ENCODE peak calls at places on chromosomes 3 and 15, in ten cellular contexts. Q is HepG2; D is C1 segment of cervical spinal cord; C is naive B cell; S is iris pigment epithelial cell; A is NCI-H460; K is NCI-H1092; J is stimulated activated CD8-positive, alpha-beta memory T cell treated with anti-CD3 and anti-CD28 coated beads, Interleukin-15, amount 100 ng/mL, for 48 hours; L is myocyte; X is COLO829. Z is an unnamed sample.

GRCh38 chr3:18559323-18559972 is 134.3 kb upstream of the SATB1 start:
- DNase-seq in J (peak), X (no peak), L (peak), K (peak), S (peak), C (peak), D (no peak), Q (peak), A (peak), Z (peak)

GRCh38 chr3:144181062-144181461 is 209.4 kb downstream of the DIPK2A start:
- DNase-seq in J (no peak), A (no peak), L (no peak), C (no peak), S (no peak), K (no peak), X (no peak), Q (no peak), D (no peak), Z (no peak)

GRCh38 chr15:66642514-66642913 is 59.5 kb upstream of the SMAD6 start:
- DNase-seq in A (no peak), S (no peak), X (no peak), C (no peak), J (no peak), Q (no peak), L (no peak), D (no peak), K (no peak), Z (no peak)

GRCh38 chr3:178389258-178389657 is 147.0 kb upstream of the KCNMB2 start:
- DNase-seq in S (no peak), L (no peak), J (no peak), A (no peak), D (no peak), K (no peak), X (no peak), C (no peak), Q (no peak), Z (no peak)

GRCh38 chr3:128309026-128309425 is 155.7 kb downstream of the EEFSEC start:
- DNase-seq in J (no peak), C (no peak), K (peak), A (no peak), X (no peak), S (no peak), L (peak), Q (no peak), D (no peak), Z (no peak)

GRCh38 chr3:56754753-56755365 is 46.9 kb downstream of the ARHGEF3 start:
- DNase-seq in K (no peak), X (no peak), C (peak), J (no peak), S (no peak), L (no peak), D (no peak), A (no peak), Q (no peak), Z (no peak)

GRCh38 chr15:26971303-26972018 is 480 bp downstream of the GABRG3 start:
- DNase-seq in Q (no peak), K (no peak), J (no peak), D (no peak), A (no peak), S (no peak), C (no peak), L (no peak), X (no peak), Z (no peak)

GRCh38 chr15:37016287-37016686 is 84.1 kb downstream of the MEIS2 start:
- DNase-seq in Q (no peak), J (no peak), C (no peak), L (no peak), X (no peak), S (peak), D (no peak), K (no peak), A (no peak), Z (no peak)

GRCh38 chr3:138435840-138436239 is 1.4 kb downstream of the ESYT3 start:
- DNase-seq in C (no peak), L (no peak), J (no peak), S (no peak), D (no peak), Q (no peak), X (no peak), A (no peak), K (no peak), Z (no peak)

GRCh38 chr15:99955532-99955931 is 222.3 kb upstream of the LYSMD4 start:
- DNase-seq in A (no peak), X (no peak), C (no peak), L (no peak), S (no peak), Q (no peak), J (no peak), K (no peak), D (no peak), Z (no peak)

GRCh38 chr3:65126527-65127440 is 439.0 kb upstream of the ADAMTS9 start:
- DNase-seq in X (peak), D (no peak), A (no peak), S (peak), J (no peak), Q (no peak), L (peak), K (no peak), C (no peak), Z (peak)